ENCODE peak calls at places on chromosomes 11 and 22, in eight cellular contexts. T is GM06990, N is lower lobe of right lung, C is HFFc6, O is psoas muscle, Y is lower leg skin, K is tibial nerve, U is transverse colon. B is an unnamed sample.

GRCh38 chr22:42169055-42169469 is 38.5 kb upstream of the CYP2D6 start:
- DNase-seq in O (peak), T (peak), K (peak), Y (no peak), C (peak), N (no peak), U (peak), B (no peak)

GRCh38 chr11:20561915-20562314 is 37.5 kb upstream of the SLC6A5 start:
- DNase-seq in N (no peak), Y (no peak), T (no peak), C (no peak), K (no peak), U (no peak), O (no peak), B (no peak)

GRCh38 chr22:41445171-41446056 is 1.2 kb downstream of the TOB2 start:
- DNase-seq in K (no peak), Y (peak), T (peak), U (peak), O (peak), C (no peak), N (peak), B (peak)

GRCh38 chr11:64438986-64439771 is 80.2 kb downstream of the RPS6KA4 start:
- DNase-seq in N (no peak), K (no peak), Y (no peak), O (no peak), C (no peak), U (no peak), T (no peak), B (peak)

GRCh38 chr11:17978553-17979287 is 34.1 kb downstream of the SERGEF start:
- DNase-seq in Y (no peak), K (peak), U (peak), T (no peak), C (peak), O (peak), N (no peak), B (no peak)

GRCh38 chr22:37638351-37639069 is 959 bp upstream of the SH3BP1 start:
- DNase-seq in C (no peak), T (no peak), Y (no peak), O (no peak), K (no peak), N (no peak), U (peak), B (no peak)

GRCh38 chr11:106684944-106685343 is 333.3 kb downstream of the GUCY1A2 start:
- DNase-seq in C (no peak), N (no peak), O (no peak), Y (no peak), U (no peak), T (no peak), K (no peak), B (no peak)

GRCh38 chr11:92707173-92707619 is 262.3 kb upstream of the MTNR1B start:
- DNase-seq in N (no peak), U (no peak), T (no peak), Y (peak), K (peak), C (no peak), O (peak), B (no peak)

GRCh38 chr11:71505781-71506180 is 21.3 kb upstream of the KRTAP5-7 start:
- DNase-seq in T (no peak), K (no peak), O (no peak), N (no peak), U (no peak), Y (no peak), C (no peak), B (peak)

GRCh38 chr11:10725114-10725906 is 25.7 kb upstream of the CTR9 start:
- DNase-seq in N (no peak), Y (no peak), C (peak), T (no peak), U (no peak), K (no peak), O (no peak), B (no peak)

GRCh38 chr11:72238040-72238450 is 5.9 kb downstream of the PHOX2A start:
- DNase-seq in N (peak), C (peak), T (no peak), K (no peak), O (peak), Y (no peak), U (peak), B (no peak)

GRCh38 chr11:41085123-41085522 is 374.3 kb downstream of the LRRC4C start:
- DNase-seq in U (no peak), C (no peak), Y (no peak), K (no peak), T (no peak), N (no peak), O (no peak), B (no peak)

GRCh38 chr11:118374729-118375128 is 15.3 kb downstream of the UBE4A start:
- DNase-seq in O (no peak), Y (no peak), T (no peak), C (no peak), N (no peak), K (no peak), U (no peak), B (no peak)

GRCh38 chr22:19036523-19037273 is 85.5 kb downstream of the DGCR2 start:
- DNase-seq in T (no peak), N (peak), K (no peak), O (no peak), U (no peak), Y (no peak), C (no peak), B (no peak)

GRCh38 chr22:22410121-22410520 is 98.4 kb downstream of the ZNF280B start:
- DNase-seq in T (peak), K (peak), U (peak), Y (no peak), O (peak), C (no peak), N (peak), B (no peak)

GRCh38 chr22:24683671-24684070 is 80.7 kb downstream of the GGT1 start:
- DNase-seq in N (no peak), U (no peak), T (no peak), O (no peak), Y (no peak), K (no peak), C (no peak), B (no peak)

GRCh38 chr22:45483918-45484499 is 18.7 kb upstream of the FBLN1 start:
- DNase-seq in N (peak), C (no peak), O (no peak), T (no peak), U (no peak), Y (no peak), K (no peak), B (no peak)

GRCh38 chr11:47467372-47467771 is 18.4 kb upstream of the RAPSN start:
- DNase-seq in O (no peak), U (peak), T (no peak), N (no peak), C (no peak), Y (no peak), K (no peak), B (peak)

GRCh38 chr11:89205378-89205777 is 27.7 kb downstream of the TYR start:
- DNase-seq in O (no peak), T (no peak), Y (no peak), U (no peak), C (no peak), N (no peak), K (no peak), B (no peak)

GRCh38 chr11:55895216-55895615 is 12.1 kb downstream of the TRIM51 start:
- DNase-seq in U (no peak), C (no peak), Y (no peak), K (no peak), O (no peak), T (no peak), N (no peak), B (no peak)

GRCh38 chr22:38754247-38755154 is 1.3 kb downstream of the SUN2 start:
- DNase-seq in U (peak), C (peak), O (peak), Y (peak), T (no peak), N (peak), K (peak), B (no peak)

GRCh38 chr11:27362749-27363575 is at the start of gene CCDC34:
- DNase-seq in T (peak), C (peak), Y (peak), K (peak), U (peak), N (peak), O (peak), B (peak)
- TF ChIP-seq CTCF in T (no peak), C (no peak), Y (no peak), K (no peak), U (no peak), N (no peak), O (no peak), B (peak)

DNA sequence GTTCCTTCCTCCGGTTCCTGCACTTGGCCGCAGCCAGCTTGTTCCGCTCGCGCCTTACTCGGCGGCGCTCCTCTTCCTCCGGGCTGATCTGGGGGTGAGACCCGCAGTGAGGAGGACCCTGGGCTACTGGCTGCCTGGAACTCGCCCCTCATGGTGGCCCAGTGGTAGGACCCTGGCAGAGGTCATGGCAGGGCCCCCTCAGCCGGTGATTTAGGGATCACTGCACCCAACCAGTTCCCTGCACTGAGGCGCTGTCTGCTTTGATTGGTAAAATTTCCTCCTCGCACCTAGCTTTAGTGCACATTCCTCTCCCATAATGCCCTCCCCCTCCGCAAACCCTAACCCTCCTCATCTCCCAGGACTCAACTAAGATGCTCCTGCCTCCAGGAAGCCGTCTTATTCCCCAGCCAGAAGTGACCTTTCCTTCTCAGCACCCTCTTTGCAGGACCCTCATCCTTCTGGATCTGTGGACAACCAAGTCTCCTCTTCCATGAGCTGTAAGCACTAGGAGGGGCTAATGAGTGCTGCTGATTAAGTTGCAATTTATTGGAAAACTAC is 3.6 kb downstream of the CCDC85B start:
- DNase-seq in O (no peak), N (peak), Y (no peak), K (no peak), T (no peak), C (no peak), U (no peak), B (peak)
- TF ChIP-seq CTCF in O (no peak), N (no peak), Y (no peak), K (no peak), T (no peak), C (peak), U (no peak), B (peak)

GRCh38 chr11:36945384-36945783 is 347.3 kb upstream of the RAG2 start:
- DNase-seq in C (no peak), U (no peak), N (no peak), O (no peak), Y (no peak), K (no peak), T (no peak), B (no peak)
- TF ChIP-seq CTCF in C (peak), U (no peak), N (no peak), O (no peak), Y (no peak), K (peak), T (peak), B (peak)

DNA sequence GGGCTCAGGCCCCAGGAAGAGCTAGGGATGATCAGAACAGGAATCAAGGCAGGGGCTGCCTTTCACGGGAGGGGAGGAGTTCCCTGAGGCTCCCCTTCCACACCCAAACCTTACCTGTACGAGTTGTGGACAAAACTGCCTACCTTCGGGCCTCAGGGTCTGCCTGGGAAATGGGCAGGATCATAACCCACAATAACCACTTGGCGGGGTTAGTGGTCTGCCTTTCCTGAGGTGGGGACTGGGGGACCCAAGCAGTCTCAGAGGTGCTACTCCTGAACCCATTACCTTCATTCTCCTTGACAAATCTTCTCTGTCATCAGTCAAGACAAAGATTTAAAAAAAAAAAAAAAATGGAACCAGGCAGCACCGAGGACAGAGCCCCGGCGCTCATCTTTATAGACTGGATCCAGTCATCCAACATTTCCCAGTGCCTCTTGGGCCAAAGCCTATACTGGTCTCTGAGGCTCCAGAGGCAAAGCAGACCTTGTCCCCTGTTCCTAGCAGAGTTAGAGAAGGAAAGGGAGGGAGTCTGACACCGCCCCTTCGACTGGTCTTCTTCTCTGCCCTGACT is 14.2 kb downstream of the P2RY6 start:
- DNase-seq in O (no peak), U (no peak), N (no peak), K (no peak), C (no peak), T (no peak), Y (no peak), B (no peak)
- TF ChIP-seq CTCF in O (no peak), U (no peak), N (no peak), K (no peak), C (peak), T (no peak), Y (no peak), B (no peak)

GRCh38 chr22:17888855-17889254 is 114.6 kb upstream of the BID start:
- DNase-seq in K (no peak), N (no peak), T (no peak), U (no peak), O (no peak), C (no peak), Y (no peak), B (no peak)
- TF ChIP-seq CTCF in K (peak), N (no peak), T (no peak), U (no peak), O (peak), C (peak), Y (no peak), B (peak)

GRCh38 chr11:132396318-132396717 is 1025.9 kb downstream of the NTM start:
- DNase-seq in U (no peak), Y (no peak), C (no peak), N (no peak), K (no peak), O (no peak), T (no peak), B (no peak)

DNA sequence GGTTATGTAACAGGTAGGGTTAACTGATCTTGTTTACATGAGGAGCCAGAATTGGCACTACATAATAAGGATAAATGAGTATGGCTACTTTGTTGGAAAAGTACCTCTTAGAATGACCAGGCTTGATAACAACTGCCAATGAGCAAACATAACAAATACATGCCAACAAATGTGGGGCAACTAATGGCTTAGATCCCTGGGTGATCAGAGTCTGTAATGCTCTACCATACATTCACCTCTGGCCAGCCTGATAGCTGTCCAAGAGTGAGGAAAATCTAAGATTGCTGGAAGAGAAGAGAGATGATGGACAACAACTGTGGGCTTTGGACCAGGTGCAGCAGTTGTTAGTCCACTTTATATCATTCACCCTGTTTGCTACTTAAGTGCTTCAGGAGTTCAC is 1025.0 kb downstream of the NTM start:
- DNase-seq in O (no peak), T (no peak), U (no peak), Y (no peak), N (no peak), C (no peak), K (no peak), B (no peak)
- TF ChIP-seq CTCF in O (no peak), T (no peak), U (no peak), Y (no peak), N (no peak), C (no peak), K (no peak), B (no peak)

GRCh38 chr11:77196961-77197360 is 68.9 kb downstream of the MYO7A start:
- DNase-seq in T (no peak), Y (no peak), C (no peak), N (peak), U (no peak), K (no peak), O (no peak), B (peak)

GRCh38 chr11:77197626-77198320 is 69.7 kb downstream of the MYO7A start:
- DNase-seq in T (no peak), O (peak), C (no peak), N (peak), Y (no peak), K (no peak), U (no peak), B (peak)

GRCh38 chr11:77200351-77200750 is 72.3 kb downstream of the MYO7A start:
- DNase-seq in C (no peak), Y (no peak), O (no peak), U (no peak), T (no peak), K (no peak), N (no peak), B (no peak)

GRCh38 chr11:77199346-77199745 is 71.3 kb downstream of the MYO7A start:
- DNase-seq in N (peak), U (no peak), C (no peak), Y (no peak), K (no peak), T (no peak), O (peak), B (peak)

DNA sequence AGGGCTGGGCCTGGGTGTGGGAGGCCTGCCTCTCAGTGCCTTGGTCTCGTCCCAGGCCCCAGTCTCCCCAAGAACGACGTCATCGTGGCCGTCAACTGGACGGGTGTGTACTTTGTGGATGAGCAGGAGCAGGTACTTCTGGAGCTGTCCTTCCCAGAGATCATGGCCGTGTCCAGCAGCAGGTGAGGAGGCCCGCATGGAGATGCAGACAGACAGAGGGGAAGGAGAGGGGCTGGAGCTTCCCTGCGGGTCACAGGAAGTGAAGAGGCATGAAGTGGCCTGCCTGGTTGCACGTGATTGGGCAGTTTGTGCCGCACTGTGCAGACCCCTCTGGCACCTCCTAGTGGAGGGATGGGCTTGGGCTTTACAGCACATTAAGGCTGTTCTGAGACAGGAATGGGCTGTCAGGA is 70.4 kb downstream of the MYO7A start:
- DNase-seq in C (no peak), N (no peak), T (no peak), U (no peak), O (no peak), Y (no peak), K (no peak), B (peak)
- TF ChIP-seq CTCF in C (peak), N (no peak), T (peak), U (no peak), O (no peak), Y (no peak), K (no peak), B (peak)

GRCh38 chr11:74370122-74370521 is 28.1 kb downstream of the PGM2L1 start:
- DNase-seq in T (no peak), U (no peak), K (no peak), N (no peak), Y (no peak), C (no peak), O (no peak), B (no peak)
- TF ChIP-seq CTCF in T (no peak), U (no peak), K (no peak), N (no peak), Y (no peak), C (no peak), O (no peak), B (no peak)

GRCh38 chr11:74572349-74572748 is 20.0 kb upstream of the POLD3 start:
- DNase-seq in Y (no peak), N (no peak), K (no peak), U (no peak), O (no peak), C (no peak), T (no peak), B (no peak)
- TF ChIP-seq CTCF in Y (no peak), N (no peak), K (no peak), U (no peak), O (no peak), C (no peak), T (no peak), B (no peak)

DNA sequence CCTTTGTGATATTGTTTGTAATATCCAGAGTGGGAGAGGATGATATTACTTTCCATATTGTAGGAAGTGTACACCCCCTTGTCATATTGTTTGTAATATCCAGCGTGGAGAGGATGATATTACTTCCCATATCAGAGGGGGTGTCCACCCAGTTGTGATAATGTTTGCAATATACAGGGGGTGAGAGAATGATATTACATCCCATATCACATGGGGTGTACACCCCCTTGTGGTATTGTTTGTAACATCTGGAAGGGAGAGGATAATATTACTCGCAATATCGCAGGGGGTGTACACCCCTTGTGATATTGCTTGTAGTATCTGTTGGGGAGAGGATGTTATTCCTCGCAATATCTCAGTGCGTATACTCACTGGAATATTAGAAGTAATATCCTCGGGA is 61.5 kb downstream of the PRSS23 start:
- DNase-seq in K (no peak), N (no peak), O (no peak), T (no peak), U (no peak), Y (no peak), C (no peak), B (no peak)
- TF ChIP-seq CTCF in K (no peak), N (no peak), O (no peak), T (no peak), U (no peak), Y (no peak), C (peak), B (peak)